ENCODE peak calls at places on chromosomes 16 and 17, in five cellular contexts. A is Peyer's patch, Z is breast epithelium, I is ovary, L is H1. X is an unnamed sample.

GRCh38 chr17:61399131-61400057 is at the start of gene TBX2:
- DNase-seq in I (peak; percentile 76), L (peak; percentile 80), Z (no peak), A (no peak), X (peak; percentile 88)

GRCh38 chr16:53183442-53183841 is 128.7 kb downstream of the CHD9 start:
- DNase-seq in Z (no peak), A (no peak), L (no peak), I (no peak), X (no peak)

GRCh38 chr16:84618428-84619102 is 687 bp upstream of the COTL1 start:
- DNase-seq in Z (no peak), A (no peak), I (peak; percentile 66), L (peak; percentile 80), X (no peak)

GRCh38 chr17:80870401-80870800 is 121.2 kb upstream of the CHMP6 start:
- DNase-seq in A (no peak), L (no peak), Z (no peak), I (no peak), X (no peak)

GRCh38 chr17:10210151-10210574 is 11.8 kb upstream of the GAS7 start:
- DNase-seq in L (peak; percentile 48), Z (no peak), A (no peak), I (no peak), X (no peak)

GRCh38 chr17:45372325-45372869 is 55.6 kb upstream of the MAP3K14 start:
- DNase-seq in A (no peak), L (no peak), I (peak; percentile 10), Z (peak; percentile 45), X (peak; percentile 12)

GRCh38 chr16:87918314-87918713 is 18.0 kb downstream of the CA5A start:
- DNase-seq in I (peak; percentile 80), L (no peak), Z (no peak), A (no peak), X (peak; percentile 32)

GRCh38 chr17:76614912-76615617 is 28.5 kb downstream of the ST6GALNAC1 start:
- DNase-seq in A (no peak), I (no peak), Z (no peak), L (no peak), X (no peak)

DNA sequence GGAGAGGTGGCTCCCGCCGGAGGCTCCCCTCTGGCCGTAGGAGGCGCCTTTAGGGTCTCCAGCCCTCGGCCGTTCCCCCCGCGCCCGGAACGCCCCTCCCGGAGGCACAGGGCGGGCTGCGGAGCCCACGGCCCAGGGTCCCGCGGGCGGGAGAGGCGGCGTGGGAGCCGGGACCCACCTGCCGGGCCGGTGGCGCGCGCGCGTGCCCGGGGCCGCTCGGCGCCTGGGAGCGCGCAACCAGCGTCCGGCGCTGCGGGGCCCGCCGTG is at the start of gene MIF4GD:
- DNase-seq in Z (no peak), I (no peak), L (no peak), A (no peak), X (no peak)
- TF ChIP-seq POLR2A in Z (no peak), I (peak; percentile 47), L (no peak), A (peak; percentile 71), X (peak; percentile 53)

DNA sequence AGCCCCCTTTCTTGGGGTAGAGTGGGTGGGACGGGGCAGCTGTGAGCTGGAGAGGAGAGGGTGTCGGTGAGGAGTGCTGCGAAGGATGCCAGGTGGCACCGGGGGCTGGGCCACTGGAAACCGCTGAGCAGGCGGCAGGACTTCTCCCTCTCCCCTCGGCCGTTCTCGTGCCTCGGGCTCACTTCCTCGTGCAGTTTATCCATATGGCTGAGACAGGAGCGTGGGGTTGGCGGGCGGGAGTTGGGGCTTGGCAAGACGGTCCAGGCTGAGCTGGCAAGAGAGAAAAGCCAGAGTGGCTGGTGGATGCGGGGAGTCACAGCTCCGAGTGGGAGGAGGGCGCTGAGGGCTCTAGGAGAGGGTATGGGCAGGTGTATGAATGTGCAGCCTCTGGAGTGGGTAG is 8.2 kb downstream of the TBC1D24 start:
- DNase-seq in L (no peak), A (no peak), Z (no peak), I (no peak), X (no peak)
- H3K4me1 ChIP-seq in L (peaks cover 3% of the 10 kb centered on the region), A (no peaks in the 10 kb centered on the region), Z (peaks cover 10% of the 10 kb centered on the region), I (peaks cover 14% of the 10 kb centered on the region), X (peaks cover 8% of the 10 kb centered on the region)

DNA sequence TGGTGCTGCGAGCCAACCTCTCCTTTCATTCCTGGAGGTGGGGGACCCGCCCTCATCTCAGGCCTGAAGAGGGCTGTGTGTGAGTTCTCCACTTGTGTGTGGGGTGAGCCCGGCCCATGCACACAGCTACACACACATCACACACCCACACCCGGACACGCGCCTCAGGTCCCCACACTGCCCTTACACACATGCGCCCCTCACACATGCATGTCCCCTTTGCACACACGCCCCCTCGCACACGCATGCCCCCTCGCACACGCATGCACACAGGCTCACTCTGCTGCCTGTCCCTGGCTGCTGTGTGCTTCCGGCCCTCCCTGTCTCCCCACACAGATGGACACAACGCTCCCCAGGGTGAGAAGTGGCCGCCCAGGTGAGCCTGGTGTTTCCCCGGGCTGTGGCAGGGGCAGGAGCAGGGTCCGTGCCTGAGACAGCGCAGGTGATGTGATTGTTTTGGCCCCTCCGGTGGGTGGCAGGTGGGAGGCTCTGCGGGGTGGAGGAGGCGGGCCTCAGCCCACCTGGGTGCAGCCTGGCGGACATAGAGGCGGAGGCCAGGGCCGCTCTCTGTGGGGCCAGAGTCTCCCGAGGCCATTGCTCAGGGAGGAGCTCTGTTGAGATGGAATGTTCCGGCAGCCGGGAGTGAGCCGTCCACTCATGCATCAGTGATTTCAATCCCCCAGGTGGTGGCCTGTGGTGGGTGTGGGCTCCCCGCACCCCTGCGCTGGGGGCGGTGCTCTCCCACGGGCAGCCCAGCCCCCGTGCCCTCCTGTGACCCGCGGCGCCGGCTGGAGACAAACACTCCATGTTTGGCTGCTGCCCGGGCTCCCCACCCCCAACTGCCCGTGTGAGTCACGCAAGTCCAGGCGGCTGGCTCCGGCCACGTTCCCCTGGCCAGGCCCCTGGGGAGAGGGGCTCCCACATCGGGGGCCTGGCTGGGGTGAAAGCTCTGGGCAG is 29.1 kb downstream of the CACNA1H start:
- DNase-seq in Z (peak; percentile 76), I (peak; percentile 93), L (no peak), A (peak; percentile 18), X (no peak)
- TF ChIP-seq POLR2A in Z (no peak), I (no peak), L (no peak), A (no peak), X (no peak)

GRCh38 chr16:68273896-68274295 is 9.6 kb downstream of the SLC7A6 start:
- DNase-seq in Z (no peak), L (no peak), I (no peak), A (no peak), X (no peak)
- H3K4me1 ChIP-seq in Z (no peaks in the 10 kb centered on the region), L (no peaks in the 10 kb centered on the region), I (no peaks in the 10 kb centered on the region), A (no peaks in the 10 kb centered on the region), X (peaks cover 10% of the 10 kb centered on the region)

DNA sequence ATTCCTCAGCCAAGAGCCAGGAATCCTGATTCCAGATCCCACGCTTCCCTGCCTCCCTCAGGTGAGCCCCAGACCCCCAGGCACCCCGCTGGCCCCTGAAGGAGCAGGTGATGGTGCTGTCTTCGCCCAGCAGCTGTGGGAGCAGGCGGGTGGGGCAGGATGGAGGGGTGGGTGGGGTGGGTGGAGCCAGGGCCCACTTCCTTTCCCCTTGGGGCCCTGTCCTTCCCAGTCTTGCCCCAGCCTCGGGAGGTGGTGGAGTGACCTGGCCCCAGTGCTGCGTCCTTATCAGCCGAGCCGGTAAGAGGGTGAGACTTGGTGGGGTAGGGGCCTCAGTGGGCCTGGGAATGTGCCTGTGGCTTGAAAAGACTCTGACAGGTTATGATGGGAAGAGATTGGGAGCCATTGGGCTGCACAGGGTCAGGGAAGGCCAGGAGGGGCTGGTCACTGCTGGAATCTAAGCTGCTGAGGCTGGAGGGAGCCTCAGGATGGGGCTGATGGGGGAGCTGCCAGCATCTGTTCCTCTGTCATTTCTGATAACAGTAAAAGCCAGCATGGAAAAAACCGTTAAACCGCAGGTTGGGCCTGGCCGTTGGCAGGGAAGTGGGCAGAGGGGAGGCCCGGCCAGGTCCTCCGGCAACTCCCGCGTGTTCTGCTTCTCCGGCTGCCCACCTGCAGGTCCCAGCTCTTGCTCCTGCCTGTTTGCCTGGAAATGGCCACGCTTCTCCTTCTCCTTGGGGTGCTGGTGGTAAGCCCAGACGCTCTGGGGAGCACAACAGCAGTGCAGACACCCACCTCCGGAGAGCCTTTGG is at the start of gene SPN:
- DNase-seq in I (no peak), Z (no peak), A (peak; percentile 56), L (no peak), X (no peak)
- TF ChIP-seq POLR2A in I (no peak), Z (no peak), A (no peak), L (no peak), X (no peak)

DNA sequence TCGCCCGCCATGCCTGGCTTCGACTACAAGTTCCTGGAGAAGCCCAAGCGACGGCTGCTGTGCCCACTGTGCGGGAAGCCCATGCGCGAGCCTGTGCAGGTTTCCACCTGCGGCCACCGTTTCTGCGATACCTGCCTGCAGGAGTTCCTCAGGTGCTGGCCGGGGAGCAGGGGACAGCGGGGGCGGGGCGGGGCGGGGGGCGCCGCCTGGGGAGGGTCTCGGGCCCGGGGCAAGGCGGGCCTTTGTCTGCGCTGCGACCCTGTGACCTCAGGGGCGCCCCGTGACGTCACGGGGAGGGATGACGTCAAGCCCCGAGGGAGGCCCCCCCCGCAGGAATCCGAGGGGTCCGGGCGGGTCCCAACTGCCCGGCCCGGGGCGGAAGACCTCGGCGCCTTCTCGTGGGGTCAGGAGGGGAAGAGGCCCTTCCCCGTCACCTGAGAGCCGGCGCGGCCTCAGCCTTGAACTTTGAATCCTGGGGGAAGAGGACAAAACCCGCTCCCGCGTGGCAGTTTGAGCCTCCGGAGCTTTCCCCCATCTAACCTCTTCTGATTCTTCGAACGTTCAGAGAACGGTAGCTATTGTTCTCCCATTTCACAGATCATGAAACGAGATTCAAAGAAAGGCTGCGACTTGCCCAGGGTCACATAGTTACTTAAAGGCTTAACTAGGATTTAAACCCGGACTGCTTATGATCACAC is 442 bp downstream of the TRAF4 start:
- DNase-seq in Z (no peak), A (peak; percentile 77), L (peak; percentile 91), I (peak; percentile 71), X (peak; percentile 54)
- H3K4me1 ChIP-seq in Z (peaks cover 10% of the 10 kb centered on the region), A (peaks cover 3% of the 10 kb centered on the region), L (peaks cover 28% of the 10 kb centered on the region), I (peaks cover 12% of the 10 kb centered on the region), X (peaks cover 44% of the 10 kb centered on the region)